ENCODE peak calls at places on chromosomes 1 and 21, in six cellular contexts. G is neural crest cell, K is cardiac muscle cell, U is fibroblast of mammary gland, O is HCT116, B is endothelial cell. P is an unnamed sample.

GRCh38 chr1:9004031-9004730 is 22.0 kb downstream of the SLC2A7 start:
- DNase-seq in G (no peak), K (no peak), U (no peak), O (no peak), B (no peak), P (no peak)

GRCh38 chr21:42806489-42807140 is 72.7 kb downstream of the WDR4 start:
- DNase-seq in G (no peak), K (no peak), U (no peak), O (no peak), B (no peak), P (no peak)

GRCh38 chr1:40703316-40703715 is 11.8 kb downstream of the NFYC start:
- DNase-seq in G (no peak), K (no peak), U (peak), O (no peak), B (no peak), P (peak)

GRCh38 chr1:104132386-104132973 is 382.8 kb downstream of the AMY1C start:
- DNase-seq in G (no peak), K (peak), U (peak), O (no peak), B (peak), P (no peak)

GRCh38 chr1:211574705-211575104 is 4.3 kb downstream of the SLC30A1 start:
- DNase-seq in G (no peak), K (no peak), U (peak), O (no peak), B (no peak), P (no peak)

GRCh38 chr1:150281758-150282557 is at the start of gene CIART:
- DNase-seq in G (no peak), K (peak), U (peak), O (no peak), B (peak), P (peak)

GRCh38 chr1:61951731-61952585 is 209.7 kb downstream of the PATJ start:
- DNase-seq in G (no peak), K (peak), U (no peak), O (no peak), B (no peak), P (peak)

GRCh38 chr1:36879613-36880012 is 154.7 kb downstream of the GRIK3 start:
- DNase-seq in G (no peak), K (no peak), U (no peak), O (no peak), B (no peak), P (no peak)

GRCh38 chr1:73673980-73674379 is 524.0 kb downstream of the LRRIQ3 start:
- DNase-seq in G (no peak), K (peak), U (no peak), O (no peak), B (no peak), P (no peak)

GRCh38 chr1:73671530-73671929 is 526.4 kb downstream of the LRRIQ3 start:
- DNase-seq in G (no peak), K (no peak), U (no peak), O (no peak), B (no peak), P (no peak)

GRCh38 chr1:73674945-73675561 is 522.9 kb downstream of the LRRIQ3 start:
- DNase-seq in G (no peak), K (peak), U (peak), O (no peak), B (no peak), P (peak)
- TF ChIP-seq CTCF in G (peak), K (peak), U (peak), O (peak), B (peak), P (peak)

GRCh38 chr1:110058591-110058990 is 11.9 kb downstream of the ALX3 start:
- DNase-seq in G (no peak), K (no peak), U (no peak), O (no peak), B (no peak), P (no peak)

GRCh38 chr1:110061341-110061740 is 9.1 kb downstream of the ALX3 start:
- DNase-seq in G (no peak), K (no peak), U (no peak), O (no peak), B (no peak), P (no peak)

GRCh38 chr1:110059133-110059863 is 11.2 kb downstream of the ALX3 start:
- DNase-seq in G (no peak), K (no peak), U (no peak), O (no peak), B (no peak), P (no peak)

GRCh38 chr1:110060662-110061060 is 9.8 kb downstream of the ALX3 start:
- DNase-seq in G (no peak), K (no peak), U (no peak), O (no peak), B (no peak), P (no peak)

GRCh38 chr1:110060034-110060661 is 10.3 kb downstream of the ALX3 start:
- DNase-seq in G (peak), K (peak), U (peak), O (no peak), B (peak), P (peak)
- TF ChIP-seq CTCF in G (peak), K (peak), U (peak), O (peak), B (peak), P (peak)

DNA sequence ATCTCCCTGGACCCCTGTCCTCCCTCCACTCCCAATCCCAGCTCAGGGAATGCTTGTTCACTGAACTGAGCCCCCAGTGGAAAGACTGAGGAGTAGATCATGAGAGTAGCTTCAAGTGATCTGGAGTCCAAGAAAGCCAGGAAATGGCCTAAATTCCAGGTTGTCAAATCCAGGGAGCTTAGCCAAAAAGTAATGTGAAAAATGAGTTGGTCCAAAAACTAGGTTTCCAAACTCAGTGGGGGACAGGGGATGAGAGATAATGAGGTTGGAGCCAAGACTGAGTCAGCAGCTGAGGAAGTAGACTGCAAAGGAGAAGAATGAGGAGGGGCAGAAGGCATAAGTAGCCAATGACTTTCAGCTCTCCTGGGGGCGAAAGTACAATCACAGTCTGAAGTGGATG is 284.1 kb upstream of the BEND5 start:
- DNase-seq in G (no peak), K (no peak), U (peak), O (no peak), B (no peak), P (peak)
- TF ChIP-seq CTCF in G (no peak), K (no peak), U (no peak), O (no peak), B (no peak), P (no peak)

DNA sequence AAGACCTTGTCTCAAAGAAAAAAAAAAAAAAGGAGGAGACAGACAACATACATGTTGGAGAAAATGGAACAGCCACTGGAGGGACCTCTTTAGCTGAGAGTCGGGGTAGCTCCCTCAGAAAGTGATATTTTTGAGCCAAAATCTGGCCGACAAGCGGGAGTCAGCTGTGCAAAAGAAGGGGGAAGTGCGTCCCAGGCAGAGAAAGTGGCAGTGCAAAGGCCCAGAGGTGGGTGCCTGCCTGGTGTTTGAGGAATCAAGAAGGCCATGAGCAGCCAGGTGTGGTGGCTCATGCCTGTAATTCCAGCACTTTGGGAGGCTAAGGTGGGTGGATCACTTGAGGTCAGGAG is 6.1 kb upstream of the CROCC start:
- DNase-seq in G (no peak), K (no peak), U (peak), O (no peak), B (no peak), P (peak)
- TF ChIP-seq CTCF in G (peak), K (peak), U (peak), O (peak), B (no peak), P (peak)

DNA sequence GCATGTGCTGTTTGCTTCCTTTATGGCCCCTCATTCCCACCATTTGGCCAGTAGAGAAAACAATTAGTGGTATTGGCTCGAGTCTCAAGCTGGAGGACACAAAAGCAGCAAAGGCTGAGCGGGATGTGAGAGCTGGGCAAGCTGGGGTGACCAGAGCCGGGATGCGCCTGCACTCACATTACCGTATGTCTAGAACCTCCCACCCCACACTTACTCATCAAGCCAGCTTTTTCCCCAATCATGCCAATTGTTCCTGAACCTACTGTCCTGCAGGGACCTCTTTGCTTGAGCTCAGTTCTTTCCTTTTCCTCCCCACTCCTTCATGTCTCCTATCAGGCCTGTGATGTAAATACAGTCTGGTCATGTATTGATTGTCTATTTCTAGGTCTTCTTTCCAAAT is 45.9 kb downstream of the KIRREL1 start:
- DNase-seq in G (no peak), K (no peak), U (peak), O (no peak), B (no peak), P (peak)
- TF ChIP-seq CTCF in G (no peak), K (no peak), U (no peak), O (no peak), B (no peak), P (no peak)

DNA sequence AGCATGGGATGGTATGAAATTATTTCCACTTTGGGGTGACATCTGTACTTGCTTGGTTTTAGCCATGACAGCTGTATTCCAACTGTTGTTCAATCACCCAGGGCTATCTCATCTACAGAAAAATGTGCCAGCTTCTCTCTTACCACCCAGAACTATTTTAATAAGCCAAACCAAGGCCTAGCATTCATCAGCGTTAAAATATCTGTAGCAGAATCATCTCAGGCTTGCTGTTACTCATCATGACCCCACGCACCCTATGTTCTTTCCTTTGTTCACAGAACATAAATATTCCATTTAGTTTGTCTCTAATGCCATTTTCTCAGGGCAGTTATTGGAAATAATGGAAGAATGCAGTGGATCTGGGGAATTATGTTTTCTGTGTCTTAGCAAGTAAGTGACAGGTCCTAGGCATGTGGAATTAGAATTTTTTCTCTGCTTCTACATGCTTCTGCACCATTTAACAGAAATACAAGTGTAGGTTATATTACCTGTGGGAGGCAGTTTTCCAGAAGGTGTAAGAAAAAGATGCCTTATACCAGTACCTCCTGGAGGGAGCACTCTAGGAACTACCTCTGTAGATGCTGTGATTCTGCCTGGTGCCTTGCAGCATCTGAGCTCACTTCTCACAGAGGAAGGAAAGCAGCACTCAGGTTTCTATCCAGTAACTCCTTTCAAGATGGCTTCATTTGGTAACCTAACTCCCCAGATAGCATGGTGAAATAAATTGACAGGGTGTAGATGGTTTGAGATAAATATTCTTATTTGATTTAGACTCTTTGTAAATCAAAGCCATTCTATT is 50.1 kb downstream of the GIPC2 start:
- DNase-seq in G (no peak), K (no peak), U (peak), O (no peak), B (no peak), P (peak)
- TF ChIP-seq CTCF in G (no peak), K (no peak), U (no peak), O (no peak), B (no peak), P (no peak)

DNA sequence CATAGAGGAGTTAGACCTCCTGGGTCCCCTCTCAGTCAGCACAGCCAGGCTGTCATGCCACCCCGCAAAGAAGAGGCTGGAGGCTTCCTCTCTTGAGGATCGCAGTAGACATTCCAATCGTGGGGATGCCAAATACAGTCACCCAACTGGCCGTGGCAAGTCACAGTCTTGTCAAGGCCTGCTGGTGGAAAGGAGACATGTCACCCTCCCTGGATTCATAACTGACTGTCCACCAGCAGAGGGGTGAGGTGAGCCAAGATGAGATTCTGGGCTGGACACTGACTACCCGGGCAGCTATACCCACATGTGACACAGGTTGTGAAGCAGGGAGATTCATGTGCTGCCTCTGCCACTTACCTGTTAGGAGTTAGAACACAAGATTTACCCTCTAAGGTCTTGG is 123.5 kb upstream of the NGF start:
- DNase-seq in G (no peak), K (no peak), U (no peak), O (no peak), B (no peak), P (no peak)
- TF ChIP-seq CTCF in G (no peak), K (no peak), U (peak), O (peak), B (no peak), P (no peak)

DNA sequence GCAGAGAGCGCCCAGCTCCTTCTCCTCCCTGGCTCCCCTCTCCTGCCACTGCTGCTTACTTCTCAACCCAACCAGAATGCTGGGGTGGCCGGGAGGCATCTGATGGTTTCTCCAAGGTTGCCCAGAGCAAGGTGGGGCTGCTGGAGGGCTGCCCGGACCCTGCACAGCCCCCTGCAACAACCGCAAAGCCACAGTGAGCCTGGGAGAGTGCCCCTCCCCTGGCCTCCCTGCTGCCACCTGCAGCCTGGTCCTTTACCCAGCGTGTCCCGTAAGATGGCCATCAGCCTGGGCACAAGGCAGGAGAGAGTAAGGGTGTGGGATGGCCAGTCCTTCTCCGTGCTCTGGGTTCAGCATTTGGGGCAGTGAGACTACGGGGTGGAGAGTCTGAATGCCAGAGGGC is 17.0 kb downstream of the MX2 start:
- DNase-seq in G (no peak), K (no peak), U (no peak), O (no peak), B (no peak), P (no peak)
- TF ChIP-seq CTCF in G (no peak), K (no peak), U (no peak), O (no peak), B (no peak), P (no peak)

GRCh38 chr1:15760520-15761211 is 2.1 kb downstream of the FBLIM1 start:
- DNase-seq in G (no peak), K (no peak), U (peak), O (no peak), B (no peak), P (peak)
- TF ChIP-seq CTCF in G (no peak), K (no peak), U (no peak), O (no peak), B (no peak), P (no peak)

GRCh38 chr1:53618218-53619087 is 120.5 kb downstream of the GLIS1 start:
- DNase-seq in G (no peak), K (no peak), U (no peak), O (no peak), B (no peak), P (no peak)

GRCh38 chr1:53617382-53618217 is 121.4 kb downstream of the GLIS1 start:
- DNase-seq in G (no peak), K (no peak), U (peak), O (no peak), B (no peak), P (peak)

GRCh38 chr1:53615101-53615500 is 123.9 kb downstream of the GLIS1 start:
- DNase-seq in G (no peak), K (no peak), U (no peak), O (no peak), B (no peak), P (no peak)

GRCh38 chr1:53616511-53616910 is 122.5 kb downstream of the GLIS1 start:
- DNase-seq in G (no peak), K (no peak), U (no peak), O (no peak), B (no peak), P (no peak)

DNA sequence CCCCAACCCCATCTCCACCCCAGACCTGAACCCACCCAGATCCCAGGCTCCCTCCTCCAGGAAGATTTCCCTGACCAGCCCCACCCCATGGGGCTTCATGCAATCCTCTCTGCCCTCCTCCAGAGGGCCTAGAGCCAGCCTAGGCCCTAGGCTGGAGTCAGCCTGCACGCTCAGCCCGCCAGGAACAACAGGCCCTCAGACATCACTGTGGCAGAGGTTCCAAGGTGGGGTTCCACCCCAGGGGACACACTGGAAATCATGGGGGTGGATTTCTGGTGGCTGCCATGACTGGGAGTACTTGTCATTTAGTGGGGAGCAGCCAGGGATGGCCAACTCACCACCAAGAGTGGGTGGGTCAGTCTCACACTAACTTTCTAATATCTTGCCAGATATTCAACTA is 122.0 kb downstream of the GLIS1 start:
- DNase-seq in G (no peak), K (no peak), U (peak), O (no peak), B (no peak), P (no peak)
- TF ChIP-seq CTCF in G (no peak), K (no peak), U (peak), O (peak), B (no peak), P (no peak)

P was measured in fibroblast of pulmonary artery.